ENCODE peak calls at places on chromosomes 3 and 15, in five cellular contexts. B is A549, L is GM12878, N is HepG2, V is SK-N-SH. E is an unnamed sample.
A peak's percentile ranks its signal among the peaks of the same experiment; 100 is the strongest.

GRCh38 chr15:64780600-64781156 is 5.3 kb upstream of the RBPMS2 start:
- DNase-seq in N (no peak), V (no peak), B (no peak), L (no peak), E (no peak)

GRCh38 chr15:89127054-89127702 is 38.9 kb downstream of the ABHD2 start:
- DNase-seq in L (no peak), N (no peak), V (no peak), B (no peak), E (no peak)

GRCh38 chr15:73955326-73955725 is 29.1 kb downstream of the LOXL1 start:
- DNase-seq in L (no peak), N (no peak), B (no peak), V (no peak), E (no peak)

GRCh38 chr3:151879684-151880282 is 6.3 kb downstream of the SUCNR1 start:
- DNase-seq in L (no peak), V (no peak), N (no peak), B (no peak), E (no peak)

GRCh38 chr15:50109086-50109987 is 9.7 kb downstream of the ATP8B4 start:
- DNase-seq in N (no peak), B (no peak), L (no peak), V (no peak), E (no peak)

GRCh38 chr3:14377838-14378169 is 24.6 kb upstream of the SLC6A6 start:
- DNase-seq in N (no peak), L (peak; percentile 25), V (no peak), B (no peak), E (no peak)

GRCh38 chr3:171186817-171187216 is 160.3 kb upstream of the SLC2A2 start:
- DNase-seq in B (no peak), N (no peak), V (no peak), L (no peak), E (no peak)

GRCh38 chr3:10437272-10437994 is 68.0 kb downstream of the ATP2B2 start:
- DNase-seq in V (no peak), B (no peak), L (peak; percentile 48), N (no peak), E (no peak)

GRCh38 chr3:13159890-13160289 is 86.7 kb upstream of the IQSEC1 start:
- DNase-seq in B (no peak), V (peak; percentile 62), N (no peak), L (no peak), E (no peak)

GRCh38 chr3:124772081-124772831 is 42.0 kb downstream of the UMPS start:
- DNase-seq in B (no peak), N (no peak), L (no peak), V (peak; percentile 83), E (peak; percentile 63)

GRCh38 chr3:72960812-72961518 is 35.6 kb upstream of the PPP4R2 start:
- DNase-seq in L (no peak), B (no peak), N (peak; percentile 86), V (no peak), E (no peak)

GRCh38 chr3:190491533-190492054 is 22.3 kb upstream of the IL1RAP start:
- DNase-seq in V (no peak), B (no peak), L (no peak), N (no peak), E (no peak)

GRCh38 chr15:70605606-70606410 is 157.6 kb downstream of the UACA start:
- DNase-seq in N (peak; percentile 42), L (no peak), B (no peak), V (peak; percentile 65), E (no peak)

GRCh38 chr15:77869021-77869895 is 208.3 kb downstream of the TBC1D2B start:
- DNase-seq in N (no peak), B (no peak), V (no peak), L (no peak), E (no peak)

GRCh38 chr3:56693750-56694149 is 10.7 kb upstream of the TASOR start:
- DNase-seq in N (no peak), L (no peak), B (no peak), V (no peak), E (no peak)

GRCh38 chr3:23748398-23749110 is 57.2 kb upstream of the UBE2E1 start:
- DNase-seq in L (no peak), V (no peak), N (no peak), B (no peak), E (no peak)

GRCh38 chr3:125108833-125109540 is 53.2 kb upstream of the HEG1 start:
- DNase-seq in L (no peak), N (no peak), B (no peak), V (no peak), E (no peak)

GRCh38 chr3:18424862-18425640 is at the start of gene SATB1:
- DNase-seq in V (peak; percentile 85), L (no peak), N (no peak), B (no peak), E (peak; percentile 41)

GRCh38 chr3:133872161-133872560 is 23.5 kb downstream of the RAB6B start:
- DNase-seq in L (no peak), N (no peak), B (no peak), V (no peak), E (no peak)

GRCh38 chr15:49934487-49934886 is 184.5 kb downstream of the ATP8B4 start:
- DNase-seq in B (no peak), V (no peak), N (no peak), L (no peak), E (no peak)

GRCh38 chr3:99865321-99865720 is 47.7 kb downstream of the CMSS1 start:
- DNase-seq in V (no peak), N (no peak), B (no peak), L (no peak), E (no peak)

GRCh38 chr3:188174309-188175044 is 20.5 kb downstream of the LPP start:
- DNase-seq in L (no peak), V (no peak), N (no peak), B (no peak), E (no peak)

GRCh38 chr3:197317250-197317963 is 19.0 kb upstream of the DLG1 start:
- DNase-seq in B (no peak), N (no peak), V (no peak), L (no peak), E (no peak)

GRCh38 chr3:172673210-172673679 is 37.6 kb downstream of the NCEH1 start:
- DNase-seq in B (peak; percentile 51), N (peak; percentile 68), L (no peak), V (peak; percentile 32), E (peak; percentile 61)

GRCh38 chr3:31077826-31078225 is 183.4 kb upstream of the GADL1 start:
- DNase-seq in B (no peak), L (no peak), V (no peak), N (no peak), E (no peak)

GRCh38 chr15:65651831-65652749 is 30.4 kb downstream of the SLC24A1 start:
- DNase-seq in L (no peak), B (no peak), N (no peak), V (no peak), E (peak; percentile 22)

GRCh38 chr3:150341893-150342292 is 66.2 kb upstream of the TSC22D2 start:
- DNase-seq in B (no peak), V (peak; percentile 42), N (no peak), L (no peak), E (no peak)

DNA sequence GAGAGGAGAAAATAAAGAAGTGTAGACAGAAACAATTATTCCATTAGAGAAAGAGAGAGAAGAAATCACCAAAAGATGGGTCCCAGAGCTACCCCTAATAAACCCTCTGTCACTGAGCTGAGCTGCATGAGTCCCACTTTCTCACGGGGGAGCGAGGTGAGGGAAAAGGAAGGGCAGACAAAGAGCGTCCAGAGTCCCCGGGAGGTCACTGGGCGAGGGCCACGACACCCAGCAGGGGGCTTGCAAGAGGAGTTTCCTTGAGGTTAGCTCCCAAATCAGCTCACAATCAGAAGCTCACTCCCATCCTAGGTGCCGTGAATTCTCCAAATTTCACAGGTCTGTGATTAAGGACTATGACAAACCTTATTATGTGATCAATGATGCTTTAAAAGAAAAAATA is 62.3 kb downstream of the XXYLT1 start:
- DNase-seq in L (no peak), N (no peak), V (no peak), B (no peak), E (peak; percentile 42)
- TF ChIP-seq CHD2 in L (no peak), N (no peak), V (no peak), B (no peak), E (no peak)

DNA sequence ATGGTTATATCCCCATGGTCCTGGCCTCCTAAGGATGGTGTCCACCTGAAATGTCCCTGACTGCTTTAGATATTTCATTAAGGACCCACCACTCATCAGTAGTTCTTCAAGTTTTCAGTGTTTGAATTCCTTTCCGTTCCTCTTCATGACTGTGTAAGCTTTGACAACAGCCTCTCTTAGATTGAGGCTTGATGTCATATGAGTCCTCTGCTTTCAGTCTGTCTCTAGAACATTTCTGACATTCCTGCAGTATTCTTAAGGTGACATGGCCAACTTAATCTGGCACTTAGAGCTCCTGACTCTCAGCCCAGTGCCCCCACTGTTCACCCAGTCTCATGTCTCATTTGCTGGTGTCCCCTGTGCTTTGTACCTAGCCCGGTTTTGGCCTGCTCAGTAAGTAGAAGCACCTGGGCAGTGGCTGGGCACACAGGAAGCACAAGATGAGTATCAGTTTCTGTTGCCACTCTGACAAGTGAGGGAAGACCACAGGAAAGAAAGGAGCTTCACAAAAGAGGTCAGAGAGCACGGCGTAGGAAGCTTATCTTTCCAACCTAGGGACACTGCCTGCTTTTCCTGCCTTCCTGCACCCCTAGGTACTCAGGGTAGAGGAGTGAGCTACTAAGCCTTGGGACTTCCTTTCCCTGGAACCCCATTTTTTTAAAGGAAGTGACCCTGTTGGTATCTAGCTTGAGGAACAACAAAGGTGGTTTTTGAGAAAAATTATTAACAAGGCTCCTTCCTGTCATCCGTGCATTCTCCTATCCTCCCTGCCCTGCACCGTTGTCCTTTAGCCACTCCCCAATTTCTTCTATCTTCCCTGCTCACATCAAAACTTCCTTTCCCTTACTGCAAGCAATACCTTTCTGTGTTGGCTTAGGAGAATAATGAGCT is 103.1 kb downstream of the KLHL25 start:
- DNase-seq in L (peak; percentile 87), N (no peak), B (no peak), V (no peak), E (no peak)
- TF ChIP-seq CHD2 in L (no peak), N (no peak), B (no peak), V (no peak), E (no peak)

GRCh38 chr3:52704611-52705437 is 767 bp downstream of the GLT8D1 start:
- DNase-seq in L (no peak), N (peak; percentile 95), B (peak; percentile 21), V (peak; percentile 52), E (peak; percentile 22)
- TF ChIP-seq CHD2 in L (no peak), N (no peak), B (no peak), V (no peak), E (no peak)

GRCh38 chr3:53775018-53775417 is 71.2 kb downstream of the CHDH start:
- DNase-seq in V (no peak), N (no peak), L (no peak), B (no peak), E (no peak)

GRCh38 chr3:53776494-53777101 is 69.6 kb downstream of the CHDH start:
- DNase-seq in V (no peak), B (no peak), N (no peak), L (no peak), E (no peak)

GRCh38 chr3:53774414-53774813 is 71.8 kb downstream of the CHDH start:
- DNase-seq in V (no peak), N (no peak), B (no peak), L (no peak), E (no peak)

GRCh38 chr3:53773586-53774368 is 72.4 kb downstream of the CHDH start:
- DNase-seq in L (peak; percentile 82), B (no peak), V (peak; percentile 60), N (no peak), E (no peak)

DNA sequence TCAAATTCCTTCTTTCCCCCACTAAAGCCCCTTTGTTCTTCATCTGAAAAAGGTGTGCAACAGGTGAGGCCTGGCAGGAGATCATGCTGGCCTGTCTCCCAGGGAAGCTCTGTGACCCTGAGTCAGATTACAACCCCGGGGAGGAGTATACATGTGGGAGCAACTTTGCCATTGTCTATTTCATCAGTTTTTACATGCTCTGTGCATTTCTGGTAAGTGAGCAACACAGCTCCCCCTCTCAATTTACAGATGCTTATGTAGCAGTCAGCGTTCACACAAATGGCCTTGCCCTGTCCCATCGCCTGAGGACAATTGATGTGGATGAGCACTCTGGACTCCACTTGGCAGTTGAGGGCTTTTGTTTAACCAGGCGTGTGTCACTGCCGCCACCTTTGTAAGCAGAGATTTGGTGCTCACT is 70.4 kb downstream of the CHDH start:
- DNase-seq in N (no peak), V (no peak), L (no peak), B (no peak), E (no peak)
- TF ChIP-seq CHD2 in N (no peak), V (no peak), L (no peak), B (no peak), E (no peak)

E was measured in K562.